ENCODE peak calls at places on chromosomes 3 and 15, in eight cellular contexts. Z is IMR-90, A is PC-9, V is GM12878, J is HepG2, F is MM.1S, R is neuronal stem cell, W is OCI-LY7. S is an unnamed sample.

GRCh38 chr3:161275919-161276318 is 54.8 kb downstream of the NMD3 start:
- DNase-seq in Z (no peak), A (no peak), V (no peak), J (no peak), F (no peak), R (no peak), W (no peak), S (no peak)

GRCh38 chr3:71989165-71989564 is 204.2 kb upstream of the PROK2 start:
- DNase-seq in Z (peak; percentile 13), A (no peak), V (no peak), J (no peak), F (no peak), R (no peak), W (no peak), S (no peak)

GRCh38 chr15:40379853-40380252 is 2.7 kb upstream of the KNSTRN start:
- DNase-seq in Z (peak; percentile 99), A (peak; percentile 95), V (no peak), J (peak; percentile 41), F (no peak), R (no peak), W (no peak), S (peak; percentile 59)

GRCh38 chr15:42890161-42890913 is 30.2 kb downstream of the TTBK2 start:
- DNase-seq in Z (peak; percentile 88), A (peak; percentile 82), V (no peak), J (peak; percentile 16), F (no peak), R (no peak), W (no peak), S (peak; percentile 81)

GRCh38 chr3:45599424-45599886 is 4.9 kb downstream of the LIMD1 start:
- DNase-seq in Z (no peak), A (no peak), V (no peak), J (no peak), F (no peak), R (no peak), W (no peak), S (no peak)

GRCh38 chr15:56690733-56691132 is 42.6 kb downstream of the ZNF280D start:
- DNase-seq in Z (no peak), A (no peak), V (no peak), J (no peak), F (no peak), R (no peak), W (no peak), S (no peak)

GRCh38 chr15:95019907-95020306 is 788.5 kb downstream of the MCTP2 start:
- DNase-seq in Z (no peak), A (no peak), V (no peak), J (no peak), F (no peak), R (no peak), W (no peak), S (no peak)

GRCh38 chr3:23915537-23916108 is 1.2 kb downstream of the NKIRAS1 start:
- DNase-seq in Z (peak; percentile 64), A (no peak), V (no peak), J (peak; percentile 45), F (no peak), R (no peak), W (no peak), S (no peak)

DNA sequence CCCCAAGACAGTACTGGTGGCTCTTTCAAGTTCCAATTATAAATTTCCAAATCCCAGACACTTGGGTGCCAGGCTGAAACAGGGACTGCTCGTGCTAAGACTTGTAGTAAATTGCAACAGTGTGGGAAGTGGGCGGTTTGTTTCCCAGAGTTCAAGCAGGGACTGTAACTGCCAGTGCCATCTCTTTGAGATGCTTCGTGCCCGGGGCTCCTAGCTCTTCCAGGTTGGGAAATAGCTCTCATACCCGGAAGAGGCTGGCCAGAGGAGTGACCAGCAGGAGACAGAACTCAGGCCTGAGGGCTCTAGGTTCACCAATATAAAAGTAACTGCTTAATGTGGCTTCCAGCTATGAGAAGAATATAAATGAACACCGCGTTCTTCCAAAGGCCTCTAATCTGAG is 54.0 kb upstream of the NEO1 start:
- DNase-seq in Z (no peak), A (no peak), V (no peak), J (no peak), F (no peak), R (no peak), W (no peak), S (no peak)
- H2AFZ ChIP-seq in Z (no peak overlapping the region), A (no peak overlapping the region), V (no peak overlapping the region), J (no peak overlapping the region), F (no peak overlapping the region), R (peak overlapping the region; percentile 24), W (no peak overlapping the region), S (peak overlapping the region; percentile 92)

GRCh38 chr3:53085476-53085875 is 39.6 kb upstream of the SFMBT1 start:
- DNase-seq in Z (no peak), A (no peak), V (no peak), J (no peak), F (no peak), R (no peak), W (no peak), S (no peak)

GRCh38 chr3:53082736-53083135 is 36.9 kb upstream of the SFMBT1 start:
- DNase-seq in Z (no peak), A (no peak), V (no peak), J (no peak), F (no peak), R (no peak), W (no peak), S (no peak)

GRCh38 chr3:53084310-53085001 is 38.6 kb upstream of the SFMBT1 start:
- DNase-seq in Z (no peak), A (peak; percentile 89), V (no peak), J (peak; percentile 41), F (no peak), R (no peak), W (no peak), S (no peak)

GRCh38 chr3:53083949-53084309 is 38.1 kb upstream of the SFMBT1 start:
- DNase-seq in Z (no peak), A (no peak), V (no peak), J (no peak), F (no peak), R (no peak), W (no peak), S (no peak)

DNA sequence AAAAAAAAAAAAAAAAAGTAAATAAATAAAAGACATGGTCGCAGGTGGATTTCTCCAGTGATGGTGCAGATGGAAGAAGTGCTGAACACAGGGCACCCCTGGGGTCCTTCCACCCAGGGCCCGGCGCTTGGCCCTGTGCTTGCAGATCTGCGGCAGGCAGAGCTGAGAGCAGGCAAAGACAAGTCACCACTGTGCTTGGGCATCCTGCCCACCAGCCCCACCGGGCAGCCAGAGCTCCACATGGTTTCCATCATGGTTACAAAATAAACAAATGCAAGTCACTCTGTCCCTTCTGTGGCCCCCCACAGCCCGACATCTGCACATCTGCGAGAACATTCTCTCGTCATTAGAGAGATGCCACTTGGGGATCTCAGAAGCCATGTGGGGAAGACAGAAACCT is 37.6 kb upstream of the SFMBT1 start:
- DNase-seq in Z (peak; percentile 75), A (no peak), V (no peak), J (no peak), F (no peak), R (no peak), W (no peak), S (no peak)
- H3K4me2 ChIP-seq in Z (no peak overlapping the region), A (no peak overlapping the region), V (no peak overlapping the region), J (peak overlapping the region; percentile 56), F (no peak overlapping the region), R (no peak overlapping the region), W (no peak overlapping the region), S (no peak overlapping the region)

GRCh38 chr15:98863983-98864382 is 143.6 kb downstream of the PGPEP1L start:
- DNase-seq in Z (no peak), A (no peak), V (no peak), J (no peak), F (no peak), R (no peak), W (no peak), S (no peak)

GRCh38 chr15:98866503-98866902 is 141.1 kb downstream of the PGPEP1L start:
- DNase-seq in Z (peak; percentile 88), A (no peak), V (no peak), J (no peak), F (no peak), R (no peak), W (no peak), S (no peak)

GRCh38 chr15:98861188-98861587 is 146.4 kb downstream of the PGPEP1L start:
- DNase-seq in Z (no peak), A (no peak), V (no peak), J (no peak), F (no peak), R (no peak), W (no peak), S (no peak)

GRCh38 chr15:98868564-98868963 is 139.0 kb downstream of the PGPEP1L start:
- DNase-seq in Z (no peak), A (peak; percentile 77), V (no peak), J (no peak), F (no peak), R (no peak), W (no peak), S (no peak)

DNA sequence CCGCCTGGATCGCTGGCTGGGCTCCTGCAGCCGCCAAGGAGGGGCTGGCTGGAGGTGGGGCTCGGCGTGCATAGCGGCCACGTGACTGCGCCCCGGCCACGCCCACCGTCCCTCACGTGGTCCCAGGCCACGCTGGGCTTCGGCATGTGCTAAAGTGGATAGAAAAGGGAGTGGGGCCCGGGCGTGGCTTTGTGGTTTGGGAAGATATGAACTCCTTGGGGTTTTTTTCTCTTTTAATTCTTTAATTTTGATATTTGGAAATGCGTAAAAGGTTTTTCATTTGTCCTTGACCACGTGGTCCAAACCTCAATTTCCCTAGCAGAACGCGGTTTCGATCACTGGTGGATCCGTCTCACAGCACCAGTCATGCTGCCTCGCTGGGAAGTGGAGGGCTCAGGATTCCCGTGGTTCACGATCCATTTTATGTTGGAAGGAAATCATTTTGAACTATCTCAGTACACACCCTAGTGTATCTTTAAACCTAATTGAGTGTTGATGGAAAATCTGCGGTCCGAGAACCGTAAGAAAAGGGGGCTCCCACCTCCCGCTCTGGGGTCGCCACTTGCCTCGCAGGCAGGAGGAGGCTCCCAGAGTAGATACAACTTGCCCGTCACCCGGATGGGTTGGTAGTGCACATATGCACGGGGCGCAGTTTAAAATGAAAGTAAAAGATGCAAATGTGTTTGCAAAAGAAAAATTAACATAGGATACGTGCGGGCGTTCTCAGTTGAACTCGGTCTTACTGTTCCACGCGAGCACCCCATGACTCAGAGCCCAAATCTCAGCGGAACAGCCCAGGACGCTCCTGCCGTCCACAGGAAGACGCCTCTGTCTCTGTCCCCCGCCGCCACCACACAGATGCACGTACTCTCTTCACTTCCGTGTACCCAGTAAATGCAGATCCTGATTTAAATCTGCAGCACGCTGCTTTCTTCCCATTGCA is 141.9 kb downstream of the PGPEP1L start:
- DNase-seq in Z (peak; percentile 68), A (no peak), V (no peak), J (peak; percentile 28), F (peak; percentile 80), R (no peak), W (peak; percentile 82), S (no peak)
- H3K4me3 ChIP-seq in Z (peak overlapping the region; percentile 49), A (no peak overlapping the region), V (no peak overlapping the region), J (peak overlapping the region; percentile 27), F (peak overlapping the region; percentile 69), R (peak overlapping the region; percentile 46), W (peak overlapping the region; percentile 66), S (peak overlapping the region; percentile 33)

DNA sequence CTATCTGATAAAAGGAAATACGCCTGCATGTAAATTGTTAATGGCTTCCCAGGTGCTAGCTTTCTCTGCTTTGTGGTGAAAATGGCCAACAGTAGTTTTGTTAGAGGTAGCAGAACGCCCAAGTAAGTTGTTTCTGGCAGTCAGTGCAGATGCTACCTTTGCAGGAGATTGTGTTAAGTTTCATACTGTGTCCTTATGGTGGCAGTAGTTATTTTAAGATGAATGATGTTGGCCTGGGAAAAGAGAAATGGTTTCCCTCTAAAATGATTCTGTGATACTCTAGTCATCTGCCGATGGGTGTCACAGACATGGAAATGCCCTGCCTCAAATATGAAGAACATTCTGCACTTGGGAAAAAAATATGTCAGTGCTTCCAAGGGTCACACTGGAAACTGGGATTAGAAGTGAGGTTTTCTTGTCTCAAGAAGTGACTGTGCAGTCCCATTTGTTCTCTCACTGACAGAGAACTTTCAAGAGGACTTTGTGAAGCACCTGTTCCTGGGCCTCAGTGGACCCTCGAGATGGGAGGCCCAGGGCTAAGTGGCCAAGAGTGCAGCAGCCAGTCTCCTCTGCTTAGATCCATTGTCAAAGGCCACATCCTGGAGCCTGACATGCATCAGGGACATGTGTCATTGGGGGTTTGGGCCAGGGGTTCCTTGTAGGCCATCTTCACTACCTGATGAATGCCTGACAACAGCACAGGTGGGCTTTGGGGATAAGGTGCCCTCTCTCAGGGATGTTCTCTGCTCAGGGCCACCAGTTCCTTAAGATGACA is 393.3 kb downstream of the CACNA2D3 start:
- DNase-seq in Z (no peak), A (no peak), V (no peak), J (no peak), F (no peak), R (no peak), W (no peak), S (no peak)
- H2AFZ ChIP-seq in Z (no peak overlapping the region), A (no peak overlapping the region), V (no peak overlapping the region), J (no peak overlapping the region), F (no peak overlapping the region), R (no peak overlapping the region), W (no peak overlapping the region), S (no peak overlapping the region)

S was measured in keratinocyte.